ENCODE peak calls at places on chromosome 16, in five cellular contexts. P, V, L, C and W are unnamed samples.

GRCh38 chr16:68360971-68361370 is 50.2 kb downstream of the PRMT7 start:
- DNase-seq in P (no peak), V (no peak), L (no peak), C (no peak), W (no peak)

GRCh38 chr16:79838860-79839259 is 238.3 kb upstream of the MAF start:
- DNase-seq in P (peak; percentile 5), V (no peak), L (no peak), C (no peak), W (no peak)

GRCh38 chr16:51409001-51409675 is 258.1 kb upstream of the SALL1 start:
- DNase-seq in P (peak; percentile 44), V (peak; percentile 50), L (no peak), C (peak; percentile 21), W (no peak)

GRCh38 chr16:1781254-1781653 is 1.1 kb downstream of the SPSB3 start:
- DNase-seq in P (no peak), V (no peak), L (no peak), C (no peak), W (no peak)

GRCh38 chr16:87851601-87852000 is 17.7 kb downstream of the SLC7A5 start:
- DNase-seq in P (no peak), V (no peak), L (no peak), C (no peak), W (no peak)

GRCh38 chr16:11414815-11415775 is 69.8 kb downstream of the RMI2 start:
- DNase-seq in P (no peak), V (no peak), L (no peak), C (no peak), W (no peak)

GRCh38 chr16:81528258-81528657 is 83.7 kb downstream of the CMIP start:
- DNase-seq in P (no peak), V (no peak), L (no peak), C (no peak), W (no peak)

GRCh38 chr16:1342526-1343427 is 8.9 kb downstream of the TSR3 start:
- DNase-seq in P (peak; percentile 90), V (peak; percentile 89), L (peak; percentile 69), C (peak; percentile 89), W (peak; percentile 99)

GRCh38 chr16:30121741-30122620 is 1.0 kb downstream of the MAPK3 start:
- DNase-seq in P (peak; percentile 75), V (peak; percentile 66), L (no peak), C (peak; percentile 21), W (no peak)

GRCh38 chr16:5056347-5056746 is 9.4 kb downstream of the C16orf89 start:
- DNase-seq in P (peak; percentile 35), V (peak; percentile 43), L (no peak), C (no peak), W (peak; percentile 6)

GRCh38 chr16:79049040-79049439 is 551.5 kb downstream of the MAF start:
- DNase-seq in P (no peak), V (no peak), L (no peak), C (no peak), W (no peak)

GRCh38 chr16:14509055-14509454 is 121.0 kb downstream of the PARN start:
- DNase-seq in P (peak; percentile 73), V (peak; percentile 71), L (no peak), C (peak; percentile 68), W (no peak)

GRCh38 chr16:71339481-71340171 is 18.9 kb upstream of the CALB2 start:
- DNase-seq in P (no peak), V (no peak), L (no peak), C (no peak), W (no peak)

GRCh38 chr16:85134794-85135153 is 22.5 kb upstream of the CIBAR2 start:
- DNase-seq in P (no peak), V (no peak), L (no peak), C (no peak), W (no peak)

GRCh38 chr16:66390346-66391108 is 24.0 kb downstream of the CDH5 start:
- DNase-seq in P (no peak), V (no peak), L (no peak), C (no peak), W (no peak)

GRCh38 chr16:78505544-78506371 is 406.3 kb downstream of the WWOX start:
- DNase-seq in P (peak; percentile 13), V (peak; percentile 1), L (no peak), C (no peak), W (no peak)

GRCh38 chr16:70685938-70686375 is at the start of gene MTSS2:
- DNase-seq in P (peak; percentile 89), V (peak; percentile 71), L (peak; percentile 20), C (peak; percentile 83), W (no peak)

GRCh38 chr16:1163567-1164055 is 10.7 kb downstream of the CACNA1H start:
- DNase-seq in P (peak; percentile 24), V (peak; percentile 24), L (no peak), C (no peak), W (no peak)

GRCh38 chr16:20612551-20613470 is 36.6 kb upstream of the ACSM2B start:
- DNase-seq in P (no peak), V (no peak), L (no peak), C (no peak), W (no peak)

GRCh38 chr16:60295451-60295850 is 1561.3 kb upstream of the GOT2 start:
- DNase-seq in P (no peak), V (no peak), L (no peak), C (no peak), W (no peak)

GRCh38 chr16:48949636-48950035 is 332.0 kb downstream of the CBLN1 start:
- DNase-seq in P (no peak), V (no peak), L (no peak), C (no peak), W (no peak)

GRCh38 chr16:54931041-54931756 is 534 bp downstream of the IRX5 start:
- DNase-seq in P (peak; percentile 37), V (peak; percentile 56), L (no peak), C (no peak), W (no peak)

GRCh38 chr16:11949527-11949926 is 7.7 kb upstream of the NPIPB2 start:
- DNase-seq in P (peak; percentile 51), V (peak; percentile 56), L (no peak), C (peak; percentile 51), W (no peak)

GRCh38 chr16:1345087-1345486 is 6.6 kb downstream of the TSR3 start:
- DNase-seq in P (no peak), V (no peak), L (no peak), C (no peak), W (no peak)